ENCODE peak calls at places on chromosome 15, in eight cellular contexts. L is AG04450, D is upper lobe of right lung, F is OCI-LY7, G is H1, C is uterus, X is body of pancreas, W is neuronal stem cell. S is an unnamed sample.
A peak's percentile ranks its signal among the peaks of the same experiment; 100 is the strongest.

GRCh38 chr15:60172147-60172546 is 168.0 kb downstream of the FOXB1 start:
- DNase-seq in W (no peak), D (no peak), L (no peak), C (no peak), X (no peak), F (no peak), G (no peak), S (no peak)

GRCh38 chr15:55494927-55495326 is 13.1 kb downstream of the DNAAF4 start:
- DNase-seq in F (peak; percentile 24), X (no peak), G (no peak), D (no peak), W (no peak), C (no peak), L (no peak), S (no peak)

GRCh38 chr15:50281427-50281826 is 15.9 kb upstream of the HDC start:
- DNase-seq in G (no peak), D (no peak), W (no peak), C (no peak), X (no peak), F (no peak), L (no peak), S (no peak)

GRCh38 chr15:26129852-26130251 is 266.7 kb upstream of the ATP10A start:
- DNase-seq in D (no peak), W (no peak), X (no peak), L (no peak), G (no peak), C (no peak), F (no peak), S (peak; percentile 31)

GRCh38 chr15:78944669-78945407 is at the start of gene CTSH:
- DNase-seq in X (peak; percentile 90), G (peak; percentile 93), L (no peak), F (peak; percentile 67), W (peak; percentile 67), C (peak; percentile 79), D (peak; percentile 97), S (peak; percentile 27)

GRCh38 chr15:89993344-89993743 is 7.8 kb upstream of the ZNF710 start:
- DNase-seq in F (no peak), C (no peak), L (no peak), X (no peak), W (no peak), G (no peak), D (no peak), S (no peak)

GRCh38 chr15:42608110-42608531 is 32.7 kb downstream of the STARD9 start:
- DNase-seq in D (no peak), W (no peak), F (peak; percentile 69), C (no peak), X (no peak), G (no peak), L (no peak), S (no peak)

GRCh38 chr15:84603630-84604379 is 3.0 kb downstream of the ZSCAN2 start:
- DNase-seq in C (no peak), W (no peak), D (no peak), F (no peak), L (no peak), G (peak; percentile 61), X (no peak), S (peak; percentile 72)

GRCh38 chr15:33154366-33155166 is 39.9 kb downstream of the FMN1 start:
- DNase-seq in D (peak; percentile 71), W (no peak), L (no peak), X (no peak), F (no peak), G (no peak), C (no peak), S (no peak)

GRCh38 chr15:41465822-41466421 is 27.8 kb upstream of the ITPKA start:
- DNase-seq in F (peak; percentile 54), X (peak; percentile 16), L (peak; percentile 34), G (no peak), C (no peak), D (no peak), W (no peak), S (no peak)

GRCh38 chr15:52162876-52163275 is 28.3 kb downstream of the GNB5 start:
- DNase-seq in D (no peak), X (no peak), F (no peak), C (no peak), W (no peak), L (no peak), G (no peak), S (no peak)

GRCh38 chr15:88701561-88702095 is 62.8 kb downstream of the ISG20 start:
- DNase-seq in C (no peak), D (no peak), G (peak; percentile 72), F (peak; percentile 60), X (peak; percentile 28), W (no peak), L (no peak), S (no peak)

GRCh38 chr15:40825661-40826088 is 2.8 kb downstream of the PPP1R14D start:
- DNase-seq in C (no peak), X (peak; percentile 43), D (no peak), W (no peak), G (no peak), L (peak; percentile 52), F (no peak), S (no peak)

GRCh38 chr15:38257676-38258075 is 5.0 kb downstream of the SPRED1 start:
- DNase-seq in L (no peak), C (no peak), W (no peak), D (no peak), X (no peak), G (no peak), F (no peak), S (no peak)

GRCh38 chr15:38254065-38254883 is 1.6 kb downstream of the SPRED1 start:
- DNase-seq in G (no peak), F (peak; percentile 86), X (peak; percentile 77), C (no peak), W (no peak), L (no peak), D (no peak), S (no peak)

GRCh38 chr15:38253448-38253847 is 812 bp downstream of the SPRED1 start:
- DNase-seq in F (peak; percentile 18), W (peak; percentile 29), C (no peak), X (peak; percentile 14), L (no peak), G (no peak), D (no peak), S (no peak)

GRCh38 chr15:38252481-38253311 is at the start of gene SPRED1:
- DNase-seq in G (peak; percentile 63), D (peak; percentile 91), W (peak; percentile 74), F (peak; percentile 42), C (peak; percentile 73), L (no peak), X (peak; percentile 70), S (no peak)

DNA sequence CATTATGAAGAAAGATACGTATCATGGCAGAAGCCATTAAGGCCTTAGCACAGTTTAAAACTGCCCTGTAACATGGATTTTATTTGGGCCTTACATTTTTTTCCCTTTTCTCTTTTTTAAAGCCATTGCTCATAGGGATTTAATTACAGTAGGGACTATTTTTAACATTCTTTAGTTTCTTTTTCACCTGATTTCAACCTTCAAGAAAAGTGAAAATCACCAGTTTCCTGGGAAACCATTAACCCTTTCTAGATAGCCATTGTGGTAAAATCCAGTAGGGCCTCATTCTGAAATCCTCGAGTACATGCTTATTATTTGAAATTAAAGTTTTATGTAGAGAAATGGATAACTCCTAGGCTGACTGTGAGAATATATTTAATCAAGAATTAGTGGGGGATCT is 3.1 kb downstream of the SPRED1 start:
- DNase-seq in D (no peak), X (no peak), C (no peak), W (no peak), L (no peak), F (no peak), G (no peak), S (no peak)
- H3K27ac ChIP-seq in D (peak overlapping the region; percentile 43), X (no peak overlapping the region), C (peak overlapping the region; percentile 96), W (no peak overlapping the region), L (no peak overlapping the region), F (no peak overlapping the region), G (no peak overlapping the region), S (no peak overlapping the region)

DNA sequence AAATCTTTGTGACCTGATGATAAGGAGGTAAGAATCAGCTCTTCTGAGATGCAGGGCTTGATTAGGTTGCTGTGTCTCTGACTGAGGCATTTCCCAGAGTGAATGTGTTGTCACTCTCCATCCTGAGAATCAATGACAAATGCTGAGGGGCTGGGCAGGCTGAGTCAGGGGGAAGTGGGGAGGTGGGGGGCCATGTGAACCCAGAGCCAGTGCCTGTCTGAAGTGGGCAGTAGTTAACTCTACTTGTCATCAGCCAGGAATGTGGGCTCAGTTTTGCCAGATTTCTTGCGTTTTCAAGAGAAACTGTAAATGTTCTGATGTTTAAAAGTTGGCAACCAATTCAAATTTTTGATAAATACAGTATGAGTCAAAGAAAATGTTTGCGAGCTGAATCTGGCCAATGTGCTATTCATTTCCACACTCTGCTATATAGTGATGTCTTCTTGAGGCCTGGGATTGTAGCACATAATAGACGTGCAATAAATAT is 3.1 kb upstream of the BNC1 start:
- DNase-seq in D (no peak), F (no peak), G (no peak), C (no peak), W (no peak), X (no peak), L (peak; percentile 86), S (no peak)
- H3K9me3 ChIP-seq in D (no peaks in the 10 kb centered on the region), F (no peaks in the 10 kb centered on the region), G (no peaks in the 10 kb centered on the region), C (no peaks in the 10 kb centered on the region), W (peaks cover 3% of the 10 kb centered on the region), X (no peaks in the 10 kb centered on the region), L (peaks cover 7% of the 10 kb centered on the region), S (no peaks in the 10 kb centered on the region)

DNA sequence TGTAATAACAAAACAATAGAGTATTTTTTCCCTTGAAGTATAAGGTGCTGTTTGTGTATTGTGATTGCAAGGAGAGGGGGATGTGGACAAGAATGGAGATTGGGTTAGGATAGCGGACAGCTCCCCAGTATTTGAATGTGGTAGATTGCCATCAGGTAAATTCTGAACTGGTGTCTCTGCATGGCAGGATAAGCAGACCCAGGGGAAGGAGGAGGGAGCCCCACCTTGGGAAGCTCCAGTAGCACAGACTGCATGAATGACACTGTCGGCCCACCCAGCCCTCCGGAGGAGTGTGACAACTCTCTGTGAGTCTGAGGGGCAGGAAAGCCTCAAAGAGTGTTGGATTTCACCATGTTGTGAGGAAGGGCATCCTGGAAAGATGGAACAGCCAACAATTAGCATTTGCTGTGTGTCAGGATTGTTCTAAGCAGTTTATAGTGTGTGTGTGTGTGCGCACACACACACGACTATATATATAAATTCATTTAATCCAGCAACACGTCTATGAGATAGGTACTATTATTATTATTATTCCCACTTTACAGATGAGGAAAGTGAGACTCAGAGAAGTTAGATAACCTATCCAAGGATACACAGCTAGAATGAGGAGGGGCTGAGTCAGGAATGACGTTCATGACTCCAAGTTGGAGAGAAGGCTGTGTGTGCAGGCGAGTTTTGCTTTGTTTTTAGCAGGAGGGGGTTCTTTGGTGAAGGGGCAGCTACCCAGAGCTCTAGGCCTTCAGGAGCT is 63.4 kb upstream of the LCTL start:
- DNase-seq in W (no peak), X (no peak), C (no peak), G (no peak), F (no peak), D (no peak), L (no peak), S (no peak)
- H3K27ac ChIP-seq in W (no peak overlapping the region), X (no peak overlapping the region), C (no peak overlapping the region), G (no peak overlapping the region), F (no peak overlapping the region), D (peak overlapping the region; percentile 11), L (no peak overlapping the region), S (no peak overlapping the region)

DNA sequence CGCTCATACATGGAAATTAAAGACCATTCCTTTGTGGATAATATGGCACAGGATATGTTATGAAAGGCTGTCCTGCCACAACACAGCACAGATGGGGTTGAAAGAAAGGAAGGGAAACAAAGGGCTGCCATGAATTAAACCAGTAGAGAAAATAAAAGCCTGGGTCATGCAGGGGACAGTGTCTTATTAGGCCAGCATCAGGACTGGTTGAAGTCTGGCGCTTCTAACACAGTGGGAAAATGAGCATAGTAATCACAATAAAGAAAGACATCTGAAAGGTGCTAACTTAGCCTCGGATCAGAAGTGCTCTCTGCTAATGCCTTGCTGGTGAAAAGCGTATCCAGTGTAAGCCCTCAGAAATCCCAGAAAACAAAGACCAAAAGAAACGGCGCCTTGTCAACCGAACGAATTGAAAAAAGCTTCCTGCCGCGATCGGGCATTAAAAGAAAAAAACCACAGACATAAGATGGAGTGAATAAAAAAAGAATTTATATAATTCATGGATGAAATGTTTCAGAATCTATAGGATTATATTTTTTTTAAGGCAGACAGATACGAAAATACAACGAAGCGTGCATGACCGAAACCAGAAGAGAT is 578 bp upstream of the MKRN3 start:
- DNase-seq in X (no peak), F (no peak), D (no peak), W (peak; percentile 40), L (no peak), G (no peak), C (no peak), S (no peak)
- H3K9me3 ChIP-seq in X (no peaks in the 10 kb centered on the region), F (no peaks in the 10 kb centered on the region), D (no peaks in the 10 kb centered on the region), W (peaks cover 8% of the 10 kb centered on the region), L (peaks cover 23% of the 10 kb centered on the region), G (peaks cover 45% of the 10 kb centered on the region), C (no peaks in the 10 kb centered on the region), S (peaks cover 7% of the 10 kb centered on the region)